ENCODE peak calls at places on chromosomes 11 and 22, in eight cellular contexts. W, V, C, T, Q, S, M and G are unnamed samples.

GRCh38 chr11:95605271-95605940 is 184.2 kb downstream of the FAM76B start:
- DNase-seq in W (no peak), V (no peak), C (no peak), T (no peak), Q (no peak), S (no peak), M (no peak), G (no peak)

GRCh38 chr11:18669211-18669593 is 29.4 kb upstream of the TMEM86A start:
- DNase-seq in W (peak; percentile 20), V (no peak), C (peak; percentile 86), T (peak; percentile 22), Q (no peak), S (no peak), M (no peak), G (peak; percentile 39)

GRCh38 chr11:114166897-114167323 is 107.4 kb downstream of the ZBTB16 start:
- DNase-seq in W (peak; percentile 58), V (no peak), C (peak; percentile 24), T (peak; percentile 88), Q (peak; percentile 59), S (no peak), M (no peak), G (peak; percentile 78)

GRCh38 chr22:39077513-39077840 is 402 bp downstream of the APOBEC3G start:
- DNase-seq in W (no peak), V (peak; percentile 41), C (no peak), T (no peak), Q (no peak), S (no peak), M (no peak), G (no peak)

GRCh38 chr11:86980397-86980796 is 25.2 kb upstream of the FZD4 start:
- DNase-seq in W (no peak), V (no peak), C (no peak), T (no peak), Q (no peak), S (no peak), M (no peak), G (no peak)

GRCh38 chr11:128235958-128236357 is 351.4 kb downstream of the ETS1 start:
- DNase-seq in W (no peak), V (no peak), C (no peak), T (no peak), Q (peak; percentile 37), S (no peak), M (no peak), G (no peak)

GRCh38 chr11:111120691-111121090 is 124.8 kb upstream of the POU2AF2 start:
- DNase-seq in W (no peak), V (no peak), C (no peak), T (no peak), Q (no peak), S (no peak), M (no peak), G (no peak)

GRCh38 chr22:45008853-45009751 is 703 bp downstream of the PHF21B start:
- DNase-seq in W (no peak), V (peak; percentile 39), C (no peak), T (peak; percentile 32), Q (peak; percentile 12), S (peak; percentile 73), M (peak; percentile 37), G (no peak)

GRCh38 chr11:88313441-88313840 is 24.1 kb downstream of the CTSC start:
- DNase-seq in W (no peak), V (no peak), C (no peak), T (peak; percentile 55), Q (no peak), S (no peak), M (no peak), G (no peak)

GRCh38 chr11:73570415-73571114 is 27.3 kb downstream of the FAM168A start:
- DNase-seq in W (no peak), V (no peak), C (no peak), T (peak; percentile 80), Q (no peak), S (no peak), M (no peak), G (no peak)

GRCh38 chr11:111361082-111361801 is 17.8 kb downstream of the POU2AF1 start:
- DNase-seq in W (no peak), V (no peak), C (no peak), T (no peak), Q (no peak), S (peak; percentile 21), M (no peak), G (no peak)

GRCh38 chr22:17969732-17970131 is 54.6 kb downstream of the MICAL3 start:
- DNase-seq in W (no peak), V (no peak), C (no peak), T (peak; percentile 92), Q (no peak), S (no peak), M (no peak), G (no peak)

GRCh38 chr11:50174189-50174588 is 141.5 kb downstream of the OR4C45 start:
- DNase-seq in W (no peak), V (no peak), C (no peak), T (peak; percentile 57), Q (no peak), S (no peak), M (no peak), G (peak; percentile 22)

GRCh38 chr11:70853103-70853830 is 399.1 kb downstream of the SHANK2 start:
- DNase-seq in W (no peak), V (no peak), C (no peak), T (no peak), Q (no peak), S (no peak), M (no peak), G (no peak)

GRCh38 chr11:43034341-43034740 is 277.5 kb upstream of the API5 start:
- DNase-seq in W (no peak), V (no peak), C (no peak), T (no peak), Q (no peak), S (no peak), M (no peak), G (no peak)

GRCh38 chr11:69471329-69472052 is 10.0 kb upstream of the LINC01488 start:
- DNase-seq in W (no peak), V (no peak), C (no peak), T (no peak), Q (no peak), S (peak; percentile 67), M (no peak), G (peak; percentile 74)

GRCh38 chr11:105937331-105937730 is 84.7 kb downstream of the MSANTD4 start:
- DNase-seq in W (no peak), V (no peak), C (no peak), T (peak; percentile 14), Q (no peak), S (no peak), M (no peak), G (peak; percentile 15)

GRCh38 chr11:48006301-48006992 is 26.1 kb downstream of the PTPRJ start:
- DNase-seq in W (no peak), V (no peak), C (no peak), T (peak; percentile 90), Q (no peak), S (no peak), M (no peak), G (no peak)

GRCh38 chr11:114092478-114092877 is 33.0 kb downstream of the ZBTB16 start:
- DNase-seq in W (no peak), V (no peak), C (no peak), T (no peak), Q (no peak), S (no peak), M (no peak), G (no peak)

GRCh38 chr22:31089101-31090100 is 8.3 kb downstream of the SMTN start:
- DNase-seq in W (no peak), V (peak; percentile 66), C (peak; percentile 52), T (peak; percentile 64), Q (no peak), S (peak; percentile 76), M (peak; percentile 22), G (peak; percentile 66)

GRCh38 chr11:62923634-62924411 is 2.7 kb upstream of the CHRM1 start:
- DNase-seq in W (no peak), V (no peak), C (peak; percentile 17), T (peak; percentile 43), Q (no peak), S (peak; percentile 78), M (peak; percentile 9), G (no peak)

GRCh38 chr22:31872209-31872608 is 72.1 kb upstream of the YWHAH start:
- DNase-seq in W (no peak), V (no peak), C (peak; percentile 2), T (no peak), Q (no peak), S (peak; percentile 74), M (no peak), G (peak; percentile 67)

GRCh38 chr11:106625566-106625965 is 392.7 kb downstream of the GUCY1A2 start:
- DNase-seq in W (no peak), V (no peak), C (no peak), T (no peak), Q (no peak), S (no peak), M (no peak), G (no peak)

GRCh38 chr11:1178201-1178885 is 20.6 kb downstream of the MUC5AC start:
- DNase-seq in W (no peak), V (no peak), C (no peak), T (no peak), Q (no peak), S (no peak), M (no peak), G (no peak)

GRCh38 chr22:41919357-41920224 is 4.7 kb upstream of the SHISA8 start:
- DNase-seq in W (no peak), V (peak; percentile 44), C (no peak), T (peak; percentile 62), Q (no peak), S (peak; percentile 96), M (no peak), G (no peak)

GRCh38 chr11:85236211-85236610 is 390.9 kb downstream of the DLG2 start:
- DNase-seq in W (no peak), V (no peak), C (no peak), T (no peak), Q (no peak), S (no peak), M (no peak), G (no peak)

GRCh38 chr11:12137938-12138731 is 27.7 kb downstream of the MICAL2 start:
- DNase-seq in W (no peak), V (no peak), C (no peak), T (peak; percentile 67), Q (no peak), S (no peak), M (no peak), G (peak; percentile 9)

GRCh38 chr11:96002339-96002738 is 78.4 kb upstream of the MTMR2 start:
- DNase-seq in W (no peak), V (no peak), C (no peak), T (no peak), Q (no peak), S (no peak), M (no peak), G (no peak)

GRCh38 chr11:61704838-61705237 is 24.6 kb downstream of the DAGLA start:
- DNase-seq in W (no peak), V (no peak), C (no peak), T (no peak), Q (no peak), S (no peak), M (no peak), G (no peak)

GRCh38 chr11:40129276-40129675 is 1330.2 kb downstream of the LRRC4C start:
- DNase-seq in W (no peak), V (no peak), C (no peak), T (peak; percentile 3), Q (peak; percentile 3), S (no peak), M (no peak), G (peak; percentile 50)

GRCh38 chr11:125085301-125086081 is 22.4 kb downstream of the SLC37A2 start:
- DNase-seq in W (peak; percentile 82), V (no peak), C (no peak), T (no peak), Q (no peak), S (peak; percentile 73), M (no peak), G (no peak)

GRCh38 chr11:47220401-47220821 is 5.6 kb downstream of the DDB2 start:
- DNase-seq in W (no peak), V (no peak), C (no peak), T (peak; percentile 82), Q (no peak), S (no peak), M (no peak), G (no peak)

GRCh38 chr11:46382644-46383403 is 1.4 kb downstream of the MDK start:
- DNase-seq in W (no peak), V (no peak), C (no peak), T (peak; percentile 73), Q (peak; percentile 48), S (peak; percentile 85), M (no peak), G (peak; percentile 72)

GRCh38 chr11:93577291-93577690 is 34.1 kb upstream of the SMCO4 start:
- DNase-seq in W (no peak), V (no peak), C (no peak), T (peak; percentile 61), Q (no peak), S (no peak), M (no peak), G (no peak)